ENCODE peak calls at places on chromosome 9, in six cellular contexts. W, R, M, Y, U and S are unnamed samples. For H3K4me1, the result is how much of the 10 kb centered on the place peaks cover.

GRCh38 chr9:32011049-32011448 is 373.4 kb upstream of the ACO1 start:
- DNase-seq in W (no peak), R (no peak), M (no peak), Y (no peak), U (no peak), S (no peak)

GRCh38 chr9:97502222-97502983 is 937 bp downstream of the TMOD1 start:
- DNase-seq in W (no peak), R (peak), M (no peak), Y (no peak), U (peak), S (no peak)

GRCh38 chr9:86795861-86796497 is 151.3 kb downstream of the GAS1 start:
- DNase-seq in W (no peak), R (peak), M (no peak), Y (peak), U (peak), S (no peak)

GRCh38 chr9:8365029-8365428 is 565.5 kb upstream of the DMAC1 start:
- DNase-seq in W (no peak), R (no peak), M (no peak), Y (peak), U (no peak), S (no peak)

GRCh38 chr9:14205463-14205862 is 108.5 kb downstream of the NFIB start:
- DNase-seq in W (no peak), R (no peak), M (peak), Y (peak), U (no peak), S (no peak)

GRCh38 chr9:131276107-131276888 is at the start of gene FAM78A:
- DNase-seq in W (no peak), R (no peak), M (no peak), Y (no peak), U (peak), S (peak)

GRCh38 chr9:83544002-83544698 is 5.9 kb upstream of the FRMD3 start:
- DNase-seq in W (peak), R (peak), M (no peak), Y (peak), U (no peak), S (peak)

GRCh38 chr9:105103776-105104175 is 140.7 kb upstream of the SLC44A1 start:
- DNase-seq in W (no peak), R (no peak), M (peak), Y (no peak), U (no peak), S (no peak)

GRCh38 chr9:130053504-130054427 is at the start of gene GPR107:
- DNase-seq in W (peak), R (peak), M (no peak), Y (peak), U (peak), S (peak)

GRCh38 chr9:137336735-137337134 is 34.7 kb upstream of the NRARP start:
- DNase-seq in W (no peak), R (no peak), M (no peak), Y (no peak), U (no peak), S (no peak)

GRCh38 chr9:126522957-126523356 is 90.8 kb upstream of the LMX1B start:
- DNase-seq in W (no peak), R (no peak), M (no peak), Y (no peak), U (no peak), S (no peak)

GRCh38 chr9:129146441-129146933 is 31.6 kb downstream of the IER5L start:
- DNase-seq in W (no peak), R (peak), M (no peak), Y (peak), U (no peak), S (no peak)

GRCh38 chr9:112218908-112219307 is 43.8 kb upstream of the SUSD1 start:
- DNase-seq in W (no peak), R (no peak), M (no peak), Y (no peak), U (no peak), S (no peak)

GRCh38 chr9:35923927-35924763 is 14.9 kb downstream of the SPAAR start:
- DNase-seq in W (no peak), R (peak), M (peak), Y (peak), U (no peak), S (peak)

GRCh38 chr9:90189306-90189705 is 453.3 kb downstream of the DIRAS2 start:
- DNase-seq in W (no peak), R (no peak), M (no peak), Y (no peak), U (no peak), S (no peak)

GRCh38 chr9:101388507-101388993 is 3.7 kb upstream of the BAAT start:
- DNase-seq in W (peak), R (no peak), M (no peak), Y (no peak), U (no peak), S (peak)

GRCh38 chr9:116190997-116191396 is 37.4 kb downstream of the PAPPA start:
- DNase-seq in W (no peak), R (no peak), M (peak), Y (peak), U (no peak), S (no peak)

GRCh38 chr9:124478014-124478753 is 27.9 kb downstream of the ADGRD2 start:
- DNase-seq in W (no peak), R (no peak), M (no peak), Y (no peak), U (no peak), S (no peak)

GRCh38 chr9:93669116-93669957 is 93.0 kb downstream of the PHF2 start:
- DNase-seq in W (no peak), R (peak), M (no peak), Y (no peak), U (no peak), S (no peak)

GRCh38 chr9:72894342-72894741 is 58.5 kb downstream of the ALDH1A1 start:
- DNase-seq in W (no peak), R (no peak), M (no peak), Y (peak), U (no peak), S (no peak)

GRCh38 chr9:137445930-137446431 is 4.8 kb upstream of the ENTPD8 start:
- DNase-seq in W (no peak), R (no peak), M (no peak), Y (no peak), U (no peak), S (no peak)

GRCh38 chr9:72554221-72554641 is 32.8 kb downstream of the TMC1 start:
- DNase-seq in W (peak), R (no peak), M (no peak), Y (peak), U (no peak), S (peak)

GRCh38 chr9:129497837-129498450 is 123.0 kb downstream of the C9orf50 start:
- DNase-seq in W (no peak), R (peak), M (no peak), Y (no peak), U (no peak), S (no peak)

GRCh38 chr9:23824241-23825142 is 1.5 kb downstream of the ELAVL2 start:
- DNase-seq in W (no peak), R (peak), M (no peak), Y (no peak), U (no peak), S (no peak)

GRCh38 chr9:117656007-117656406 is 48.2 kb upstream of the TLR4 start:
- DNase-seq in W (no peak), R (no peak), M (no peak), Y (no peak), U (no peak), S (no peak)

GRCh38 chr9:137411670-137412380 is 11.1 kb downstream of the EXD3 start:
- DNase-seq in W (no peak), R (peak), M (peak), Y (peak), U (peak), S (no peak)

GRCh38 chr9:83932851-83933250 is 11.6 kb upstream of the KIF27 start:
- DNase-seq in W (no peak), R (no peak), M (no peak), Y (no peak), U (no peak), S (no peak)

GRCh38 chr9:131704195-131704983 is 35.5 kb downstream of the RAPGEF1 start:
- DNase-seq in W (no peak), R (no peak), M (no peak), Y (no peak), U (no peak), S (peak)

GRCh38 chr9:18438300-18438925 is 35.5 kb upstream of the ADAMTSL1 start:
- DNase-seq in W (no peak), R (peak), M (no peak), Y (peak), U (no peak), S (peak)

GRCh38 chr9:77957652-77958051 is 74.0 kb downstream of the GNAQ start:
- DNase-seq in W (no peak), R (no peak), M (peak), Y (no peak), U (no peak), S (no peak)
- H3K4me1 ChIP-seq in W (under half), R (under half), M (under half), Y (under half), U (under half), S (under half)

GRCh38 chr9:122213589-122214413 is 15.0 kb downstream of the LHX6 start:
- DNase-seq in W (peak), R (peak), M (peak), Y (no peak), U (no peak), S (peak)

GRCh38 chr9:122216138-122216797 is 12.5 kb downstream of the LHX6 start:
- DNase-seq in W (no peak), R (no peak), M (no peak), Y (no peak), U (no peak), S (no peak)

GRCh38 chr9:122213102-122213588 is 15.6 kb downstream of the LHX6 start:
- DNase-seq in W (no peak), R (no peak), M (no peak), Y (no peak), U (no peak), S (no peak)

GRCh38 chr9:122215663-122216062 is 13.1 kb downstream of the LHX6 start:
- DNase-seq in W (no peak), R (no peak), M (no peak), Y (no peak), U (no peak), S (no peak)

DNA sequence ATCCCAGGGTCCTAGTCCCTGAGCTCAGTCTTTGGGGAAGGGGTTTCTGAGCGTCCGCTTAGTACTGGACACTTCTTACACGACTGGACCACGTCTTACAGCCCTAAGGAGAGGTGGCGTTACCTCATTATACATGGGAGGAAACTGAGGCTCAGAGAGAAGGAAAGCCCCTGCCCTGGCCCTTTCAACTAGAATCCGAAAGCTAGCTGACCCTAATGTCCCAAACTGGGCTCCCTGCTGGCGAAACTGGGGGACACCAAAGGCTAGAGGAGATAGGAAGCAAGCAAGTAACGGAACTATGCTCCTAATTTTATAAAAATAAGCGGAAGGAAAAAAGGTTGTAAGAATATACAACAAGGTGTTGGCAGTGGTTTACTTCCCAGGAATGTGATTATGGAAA is 14.2 kb downstream of the LHX6 start:
- DNase-seq in W (no peak), R (no peak), M (no peak), Y (no peak), U (no peak), S (no peak)
- H3K27ac ChIP-seq in W (no peak), R (no peak), M (no peak), Y (no peak), U (no peak), S (no peak)

GRCh38 chr9:119758990-119759389 is 389.8 kb upstream of the BRINP1 start:
- DNase-seq in W (no peak), R (no peak), M (no peak), Y (no peak), U (no peak), S (no peak)

GRCh38 chr9:119761737-119762136 is 392.5 kb upstream of the BRINP1 start:
- DNase-seq in W (no peak), R (peak), M (no peak), Y (no peak), U (no peak), S (no peak)

GRCh38 chr9:119765632-119766031 is 396.4 kb upstream of the BRINP1 start:
- DNase-seq in W (no peak), R (no peak), M (no peak), Y (no peak), U (no peak), S (no peak)

GRCh38 chr9:119768266-119768665 is 399.0 kb upstream of the BRINP1 start:
- DNase-seq in W (no peak), R (no peak), M (no peak), Y (no peak), U (no peak), S (no peak)

GRCh38 chr9:119763260-119763659 is 394.0 kb upstream of the BRINP1 start:
- DNase-seq in W (no peak), R (no peak), M (no peak), Y (no peak), U (no peak), S (no peak)
- H3K4me1 ChIP-seq in W (under half), R (under half), M (under half), Y (under half), U (under half), S (under half)

DNA sequence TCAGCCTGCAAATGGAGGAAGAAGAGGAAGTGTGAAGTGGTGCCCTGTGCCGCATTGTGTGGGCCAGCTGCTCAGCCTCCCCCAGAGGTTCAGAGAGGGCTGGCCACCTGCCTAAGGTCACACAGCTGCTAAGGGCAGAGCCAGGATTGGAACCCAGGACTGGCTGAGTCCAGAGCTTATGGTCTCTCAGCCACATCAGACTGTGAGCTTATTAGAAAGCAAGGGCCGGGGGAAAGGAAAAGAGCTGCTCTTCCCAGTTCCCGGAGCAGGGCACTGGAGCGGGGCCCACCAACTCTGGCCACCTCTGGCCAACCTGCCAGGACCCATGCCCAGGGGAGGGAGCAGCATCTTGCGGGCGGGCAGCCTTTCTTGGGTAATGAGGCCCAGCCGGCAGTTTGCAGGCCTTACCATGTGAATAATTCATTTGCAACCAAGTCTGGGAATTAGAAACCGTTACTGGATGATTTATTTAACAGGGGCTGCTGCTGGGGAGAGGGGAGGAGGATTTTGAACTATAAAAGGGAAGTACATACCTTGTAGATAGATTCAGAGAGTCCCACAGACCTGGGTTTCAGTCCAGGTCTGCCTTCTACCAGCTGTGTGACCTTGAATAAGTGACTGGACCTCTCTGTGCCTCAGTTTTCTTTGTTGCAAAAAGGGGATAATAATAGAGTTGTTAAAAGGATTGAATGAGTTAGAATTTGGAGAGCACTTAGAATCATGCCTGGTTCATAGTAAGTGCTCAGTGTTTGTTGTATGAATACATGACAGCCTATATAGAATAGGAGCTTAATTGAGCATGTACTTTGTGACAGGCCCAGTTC is 11.5 kb upstream of the CRB2 start:
- DNase-seq in W (no peak), R (no peak), M (no peak), Y (no peak), U (no peak), S (no peak)
- H3K27ac ChIP-seq in W (no peak), R (no peak), M (no peak), Y (no peak), U (no peak), S (no peak)

GRCh38 chr9:121199921-121200320 is 1.7 kb downstream of the RAB14 start:
- DNase-seq in W (no peak), R (no peak), M (no peak), Y (no peak), U (no peak), S (peak)
- H3K4me1 ChIP-seq in W (half or more), R (half or more), M (under half), Y (under half), U (under half), S (under half)

GRCh38 chr9:70486127-70486526 is 71.7 kb upstream of the KLF9 start:
- DNase-seq in W (no peak), R (no peak), M (no peak), Y (no peak), U (no peak), S (no peak)

GRCh38 chr9:70485273-70485858 is 70.9 kb upstream of the KLF9 start:
- DNase-seq in W (no peak), R (no peak), M (no peak), Y (no peak), U (no peak), S (no peak)

GRCh38 chr9:70481471-70481870 is 67.0 kb upstream of the KLF9 start:
- DNase-seq in W (no peak), R (no peak), M (no peak), Y (no peak), U (no peak), S (no peak)

GRCh38 chr9:70488098-70488792 is 73.8 kb upstream of the KLF9 start:
- DNase-seq in W (no peak), R (no peak), M (no peak), Y (no peak), U (no peak), S (no peak)

GRCh38 chr9:70484232-70485130 is 70.0 kb upstream of the KLF9 start:
- DNase-seq in W (peak), R (peak), M (peak), Y (peak), U (no peak), S (peak)
- H3K27ac ChIP-seq in W (no peak), R (peak), M (peak), Y (no peak), U (peak), S (peak)

DNA sequence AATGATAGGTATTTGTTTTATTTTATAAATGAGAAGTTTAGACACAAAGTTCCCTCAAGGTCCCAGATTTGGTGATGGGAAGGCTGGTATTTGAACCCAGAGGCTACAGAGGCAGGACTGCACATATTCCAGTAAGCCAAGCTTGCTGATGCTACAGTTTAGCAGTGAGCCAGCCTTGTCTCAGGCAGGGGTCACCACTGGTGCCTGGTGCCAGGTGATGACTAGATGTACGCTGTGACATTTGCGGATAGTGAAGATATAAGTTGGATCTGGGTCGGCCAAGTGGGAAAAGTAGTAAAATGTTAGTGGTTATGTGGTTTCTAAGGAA is 143.9 kb downstream of the AOPEP start:
- DNase-seq in W (no peak), R (no peak), M (no peak), Y (no peak), U (no peak), S (no peak)
- H3K4me1 ChIP-seq in W (under half), R (half or more), M (half or more), Y (under half), U (under half), S (under half)

GRCh38 chr9:38032266-38032830 is 36.7 kb downstream of the SHB start:
- DNase-seq in W (no peak), R (peak), M (no peak), Y (no peak), U (peak), S (peak)
- H3K27ac ChIP-seq in W (peak), R (peak), M (no peak), Y (no peak), U (no peak), S (peak)

GRCh38 chr9:136087741-136088480 is 7.2 kb downstream of the NACC2 start:
- DNase-seq in W (no peak), R (no peak), M (no peak), Y (no peak), U (no peak), S (no peak)

GRCh38 chr9:136086951-136087740 is 7.9 kb downstream of the NACC2 start:
- DNase-seq in W (no peak), R (no peak), M (no peak), Y (no peak), U (no peak), S (no peak)

GRCh38 chr9:136084191-136084944 is 10.7 kb downstream of the NACC2 start:
- DNase-seq in W (no peak), R (no peak), M (no peak), Y (no peak), U (no peak), S (no peak)

GRCh38 chr9:136085815-136086212 is 9.3 kb downstream of the NACC2 start:
- DNase-seq in W (no peak), R (peak), M (no peak), Y (no peak), U (peak), S (peak)

GRCh38 chr9:136086213-136086881 is 8.7 kb downstream of the NACC2 start:
- DNase-seq in W (no peak), R (peak), M (no peak), Y (no peak), U (no peak), S (no peak)
- H3K4me1 ChIP-seq in W (under half), R (half or more), M (under half), Y (under half), U (under half), S (under half)

GRCh38 chr9:16544842-16545241 is 325.6 kb downstream of the BNC2 start:
- DNase-seq in W (no peak), R (no peak), M (no peak), Y (no peak), U (no peak), S (peak)
- H3K27ac ChIP-seq in W (no peak), R (no peak), M (no peak), Y (no peak), U (no peak), S (no peak)